ENCODE peak calls at places on chromosomes 13 and 19, in ten cellular contexts. One of them, this sample, is unnamed.

GRCh38 chr13:100673831-100674362 is 698 bp downstream of the TMTC4 start:
- DNase-seq in AG04449: peak
- DNase-seq in thoracic aorta: no peak
- DNase-seq in AG04450: peak
- DNase-seq in cardiac muscle cell: peak
- DNase-seq in heart right ventricle: peak
- DNase-seq in cardiac fibroblast: peak
- DNase-seq in type B pancreatic cell: no peak
- DNase-seq in adrenal gland: peak
- DNase-seq in AG09319: no peak
- DNase-seq in this sample: no peak

GRCh38 chr19:3778104-3778867 is 6.3 kb upstream of the RAX2 start:
- DNase-seq in AG04449: no peak
- DNase-seq in thoracic aorta: no peak
- DNase-seq in AG04450: no peak
- DNase-seq in cardiac muscle cell: no peak
- DNase-seq in heart right ventricle: no peak
- DNase-seq in cardiac fibroblast: no peak
- DNase-seq in type B pancreatic cell: no peak
- DNase-seq in adrenal gland: no peak
- DNase-seq in AG09319: no peak
- DNase-seq in this sample: no peak

GRCh38 chr13:111459803-111460547 is 139.5 kb downstream of the TEX29 start:
- DNase-seq in AG04449: no peak
- DNase-seq in thoracic aorta: no peak
- DNase-seq in AG04450: no peak
- DNase-seq in cardiac muscle cell: no peak
- DNase-seq in heart right ventricle: no peak
- DNase-seq in cardiac fibroblast: no peak
- DNase-seq in type B pancreatic cell: peak
- DNase-seq in adrenal gland: no peak
- DNase-seq in AG09319: no peak
- DNase-seq in this sample: no peak

GRCh38 chr13:61294467-61295186 is 121.0 kb downstream of the PCDH20 start:
- DNase-seq in AG04449: no peak
- DNase-seq in thoracic aorta: no peak
- DNase-seq in AG04450: no peak
- DNase-seq in cardiac muscle cell: no peak
- DNase-seq in heart right ventricle: no peak
- DNase-seq in cardiac fibroblast: no peak
- DNase-seq in type B pancreatic cell: no peak
- DNase-seq in adrenal gland: no peak
- DNase-seq in AG09319: no peak
- DNase-seq in this sample: no peak

GRCh38 chr13:30037306-30037705 is 186.9 kb upstream of the UBL3 start:
- DNase-seq in AG04449: no peak
- DNase-seq in thoracic aorta: no peak
- DNase-seq in AG04450: no peak
- DNase-seq in cardiac muscle cell: no peak
- DNase-seq in heart right ventricle: no peak
- DNase-seq in cardiac fibroblast: no peak
- DNase-seq in type B pancreatic cell: no peak
- DNase-seq in adrenal gland: no peak
- DNase-seq in AG09319: no peak
- DNase-seq in this sample: no peak

GRCh38 chr13:111247552-111247951 is 72.9 kb upstream of the TEX29 start:
- DNase-seq in AG04449: no peak
- DNase-seq in thoracic aorta: no peak
- DNase-seq in AG04450: no peak
- DNase-seq in cardiac muscle cell: no peak
- DNase-seq in heart right ventricle: peak
- DNase-seq in cardiac fibroblast: no peak
- DNase-seq in type B pancreatic cell: no peak
- DNase-seq in adrenal gland: no peak
- DNase-seq in AG09319: no peak
- DNase-seq in this sample: no peak

GRCh38 chr19:3612901-3613741 is 6.4 kb upstream of the TBXA2R start:
- DNase-seq in AG04449: no peak
- DNase-seq in thoracic aorta: no peak
- DNase-seq in AG04450: no peak
- DNase-seq in cardiac muscle cell: no peak
- DNase-seq in heart right ventricle: no peak
- DNase-seq in cardiac fibroblast: no peak
- DNase-seq in type B pancreatic cell: no peak
- DNase-seq in adrenal gland: no peak
- DNase-seq in AG09319: no peak
- DNase-seq in this sample: peak

GRCh38 chr19:39416626-39417120 is 4.2 kb downstream of the PLEKHG2 start:
- DNase-seq in AG04449: no peak
- DNase-seq in thoracic aorta: no peak
- DNase-seq in AG04450: no peak
- DNase-seq in cardiac muscle cell: no peak
- DNase-seq in heart right ventricle: no peak
- DNase-seq in cardiac fibroblast: no peak
- DNase-seq in type B pancreatic cell: no peak
- DNase-seq in adrenal gland: no peak
- DNase-seq in AG09319: no peak
- DNase-seq in this sample: no peak

GRCh38 chr19:55400281-55401087 is 7.1 kb downstream of the UBE2S start:
- DNase-seq in AG04449: no peak
- DNase-seq in thoracic aorta: no peak
- DNase-seq in AG04450: no peak
- DNase-seq in cardiac muscle cell: no peak
- DNase-seq in heart right ventricle: no peak
- DNase-seq in cardiac fibroblast: no peak
- DNase-seq in type B pancreatic cell: no peak
- DNase-seq in adrenal gland: no peak
- DNase-seq in AG09319: no peak
- DNase-seq in this sample: no peak

GRCh38 chr13:26759907-26760834 is at the start of gene GPR12:
- DNase-seq in AG04449: no peak
- DNase-seq in thoracic aorta: no peak
- DNase-seq in AG04450: no peak
- DNase-seq in cardiac muscle cell: peak
- DNase-seq in heart right ventricle: no peak
- DNase-seq in cardiac fibroblast: peak
- DNase-seq in type B pancreatic cell: no peak
- DNase-seq in adrenal gland: no peak
- DNase-seq in AG09319: no peak
- DNase-seq in this sample: no peak

GRCh38 chr19:1421958-1422305 is 14.5 kb downstream of the DAZAP1 start:
- DNase-seq in AG04449: no peak
- DNase-seq in thoracic aorta: no peak
- DNase-seq in AG04450: no peak
- DNase-seq in cardiac muscle cell: no peak
- DNase-seq in heart right ventricle: no peak
- DNase-seq in cardiac fibroblast: no peak
- DNase-seq in type B pancreatic cell: no peak
- DNase-seq in adrenal gland: no peak
- DNase-seq in AG09319: no peak
- DNase-seq in this sample: peak

GRCh38 chr19:36257512-36257876 is 42.6 kb downstream of the ZNF146 start:
- DNase-seq in AG04449: no peak
- DNase-seq in thoracic aorta: no peak
- DNase-seq in AG04450: no peak
- DNase-seq in cardiac muscle cell: peak
- DNase-seq in heart right ventricle: no peak
- DNase-seq in cardiac fibroblast: no peak
- DNase-seq in type B pancreatic cell: peak
- DNase-seq in adrenal gland: peak
- DNase-seq in AG09319: no peak
- DNase-seq in this sample: no peak

GRCh38 chr19:10211071-10211470 is 16.3 kb upstream of the DNMT1 start:
- DNase-seq in AG04449: no peak
- DNase-seq in thoracic aorta: no peak
- DNase-seq in AG04450: no peak
- DNase-seq in cardiac muscle cell: no peak
- DNase-seq in heart right ventricle: no peak
- DNase-seq in cardiac fibroblast: no peak
- DNase-seq in type B pancreatic cell: no peak
- DNase-seq in adrenal gland: no peak
- DNase-seq in AG09319: no peak
- DNase-seq in this sample: no peak

GRCh38 chr13:30257433-30258099 is 49.8 kb downstream of the KATNAL1 start:
- DNase-seq in AG04449: no peak
- DNase-seq in thoracic aorta: no peak
- DNase-seq in AG04450: no peak
- DNase-seq in cardiac muscle cell: no peak
- DNase-seq in heart right ventricle: peak
- DNase-seq in cardiac fibroblast: no peak
- DNase-seq in type B pancreatic cell: no peak
- DNase-seq in adrenal gland: peak
- DNase-seq in AG09319: no peak
- DNase-seq in this sample: no peak

GRCh38 chr19:12834976-12835757 is 788 bp upstream of the RTBDN start:
- DNase-seq in AG04449: no peak
- DNase-seq in thoracic aorta: no peak
- DNase-seq in AG04450: no peak
- DNase-seq in cardiac muscle cell: peak
- DNase-seq in heart right ventricle: no peak
- DNase-seq in cardiac fibroblast: peak
- DNase-seq in type B pancreatic cell: no peak
- DNase-seq in adrenal gland: no peak
- DNase-seq in AG09319: no peak
- DNase-seq in this sample: no peak

GRCh38 chr19:4329858-4330257 is 8.8 kb downstream of the STAP2 start:
- DNase-seq in AG04449: no peak
- DNase-seq in thoracic aorta: no peak
- DNase-seq in AG04450: no peak
- DNase-seq in cardiac muscle cell: no peak
- DNase-seq in heart right ventricle: no peak
- DNase-seq in cardiac fibroblast: no peak
- DNase-seq in type B pancreatic cell: no peak
- DNase-seq in adrenal gland: no peak
- DNase-seq in AG09319: no peak
- DNase-seq in this sample: no peak

GRCh38 chr13:109288151-109288709 is 498.2 kb downstream of the IRS2 start:
- DNase-seq in AG04449: no peak
- DNase-seq in thoracic aorta: no peak
- DNase-seq in AG04450: no peak
- DNase-seq in cardiac muscle cell: no peak
- DNase-seq in heart right ventricle: no peak
- DNase-seq in cardiac fibroblast: peak
- DNase-seq in type B pancreatic cell: no peak
- DNase-seq in adrenal gland: no peak
- DNase-seq in AG09319: no peak
- DNase-seq in this sample: no peak

GRCh38 chr13:109297628-109298027 is 488.8 kb downstream of the IRS2 start:
- DNase-seq in AG04449: peak
- DNase-seq in thoracic aorta: no peak
- DNase-seq in AG04450: peak
- DNase-seq in cardiac muscle cell: peak
- DNase-seq in heart right ventricle: no peak
- DNase-seq in cardiac fibroblast: peak
- DNase-seq in type B pancreatic cell: no peak
- DNase-seq in adrenal gland: no peak
- DNase-seq in AG09319: peak
- DNase-seq in this sample: no peak

GRCh38 chr13:109287553-109287952 is 498.8 kb downstream of the IRS2 start:
- DNase-seq in AG04449: no peak
- DNase-seq in thoracic aorta: no peak
- DNase-seq in AG04450: no peak
- DNase-seq in cardiac muscle cell: no peak
- DNase-seq in heart right ventricle: no peak
- DNase-seq in cardiac fibroblast: no peak
- DNase-seq in type B pancreatic cell: no peak
- DNase-seq in adrenal gland: no peak
- DNase-seq in AG09319: no peak
- DNase-seq in this sample: no peak

GRCh38 chr13:109293166-109293565 is 493.2 kb downstream of the IRS2 start:
- DNase-seq in AG04449: no peak
- DNase-seq in thoracic aorta: no peak
- DNase-seq in AG04450: no peak
- DNase-seq in cardiac muscle cell: no peak
- DNase-seq in heart right ventricle: no peak
- DNase-seq in cardiac fibroblast: no peak
- DNase-seq in type B pancreatic cell: no peak
- DNase-seq in adrenal gland: no peak
- DNase-seq in AG09319: no peak
- DNase-seq in this sample: no peak
- TF ChIP-seq CTCF in AG04449: no peak
- TF ChIP-seq CTCF in thoracic aorta: no peak
- TF ChIP-seq CTCF in AG04450: no peak
- TF ChIP-seq CTCF in cardiac muscle cell: no peak
- TF ChIP-seq CTCF in heart right ventricle: no peak
- TF ChIP-seq CTCF in cardiac fibroblast: no peak
- TF ChIP-seq CTCF in type B pancreatic cell: no peak
- TF ChIP-seq CTCF in adrenal gland: no peak
- TF ChIP-seq CTCF in AG09319: no peak
- TF ChIP-seq CTCF in this sample: no peak

GRCh38 chr19:17495639-17496265 is 15.7 kb upstream of the PGLS start:
- DNase-seq in AG04449: no peak
- DNase-seq in thoracic aorta: no peak
- DNase-seq in AG04450: no peak
- DNase-seq in cardiac muscle cell: no peak
- DNase-seq in heart right ventricle: no peak
- DNase-seq in cardiac fibroblast: no peak
- DNase-seq in type B pancreatic cell: no peak
- DNase-seq in adrenal gland: no peak
- DNase-seq in AG09319: no peak
- DNase-seq in this sample: no peak
- TF ChIP-seq CTCF in AG04449: no peak
- TF ChIP-seq CTCF in thoracic aorta: no peak
- TF ChIP-seq CTCF in AG04450: no peak
- TF ChIP-seq CTCF in cardiac muscle cell: no peak
- TF ChIP-seq CTCF in heart right ventricle: no peak
- TF ChIP-seq CTCF in cardiac fibroblast: no peak
- TF ChIP-seq CTCF in type B pancreatic cell: no peak
- TF ChIP-seq CTCF in adrenal gland: no peak
- TF ChIP-seq CTCF in AG09319: no peak
- TF ChIP-seq CTCF in this sample: no peak

GRCh38 chr13:22040810-22041364 is 370.0 kb downstream of the FGF9 start:
- DNase-seq in AG04449: no peak
- DNase-seq in thoracic aorta: no peak
- DNase-seq in AG04450: no peak
- DNase-seq in cardiac muscle cell: no peak
- DNase-seq in heart right ventricle: no peak
- DNase-seq in cardiac fibroblast: no peak
- DNase-seq in type B pancreatic cell: no peak
- DNase-seq in adrenal gland: no peak
- DNase-seq in AG09319: no peak
- DNase-seq in this sample: no peak
- TF ChIP-seq CTCF in AG04449: no peak
- TF ChIP-seq CTCF in thoracic aorta: no peak
- TF ChIP-seq CTCF in AG04450: no peak
- TF ChIP-seq CTCF in cardiac muscle cell: no peak
- TF ChIP-seq CTCF in heart right ventricle: no peak
- TF ChIP-seq CTCF in cardiac fibroblast: no peak
- TF ChIP-seq CTCF in type B pancreatic cell: no peak
- TF ChIP-seq CTCF in adrenal gland: no peak
- TF ChIP-seq CTCF in AG09319: no peak
- TF ChIP-seq CTCF in this sample: no peak

DNA sequence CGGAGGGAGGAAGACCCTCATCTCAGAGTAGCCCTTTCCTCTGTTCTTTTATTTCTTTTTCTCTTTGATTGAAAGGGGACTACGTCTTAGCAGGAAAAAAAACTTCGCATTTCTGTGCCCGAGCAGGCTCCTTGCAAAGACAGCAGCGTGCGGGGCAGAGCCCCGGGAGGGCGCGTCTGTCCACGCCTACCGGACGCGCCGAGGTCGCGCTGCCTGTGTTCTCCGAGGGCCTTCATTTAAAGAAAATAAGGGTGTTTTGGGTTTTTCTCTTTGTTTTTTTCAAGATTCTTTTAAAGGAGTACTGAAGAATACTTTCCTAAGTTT is 29.2 kb downstream of the CERS1 start:
- DNase-seq in AG04449: no peak
- DNase-seq in thoracic aorta: no peak
- DNase-seq in AG04450: no peak
- DNase-seq in cardiac muscle cell: no peak
- DNase-seq in heart right ventricle: no peak
- DNase-seq in cardiac fibroblast: no peak
- DNase-seq in type B pancreatic cell: no peak
- DNase-seq in adrenal gland: no peak
- DNase-seq in AG09319: no peak
- DNase-seq in this sample: no peak
- TF ChIP-seq CTCF in AG04449: no peak
- TF ChIP-seq CTCF in thoracic aorta: peak
- TF ChIP-seq CTCF in AG04450: no peak
- TF ChIP-seq CTCF in cardiac muscle cell: no peak
- TF ChIP-seq CTCF in heart right ventricle: no peak
- TF ChIP-seq CTCF in cardiac fibroblast: no peak
- TF ChIP-seq CTCF in type B pancreatic cell: peak
- TF ChIP-seq CTCF in adrenal gland: peak
- TF ChIP-seq CTCF in AG09319: no peak
- TF ChIP-seq CTCF in this sample: peak

This sample was measured in left lung.